ENCODE peak calls at places on chromosomes 4 and X, in six cellular contexts. G, P, E, Y, W and S are unnamed samples.
A peak's percentile ranks its signal among the peaks of the same experiment; 100 is the strongest.

GRCh38 chr4:148059617-148060180 is 327.8 kb downstream of the ARHGAP10 start:
- ATAC-seq in E (peak; percentile 94), G (peak; percentile 68), Y (no peak), W (no peak), P (peak; percentile 83), S (no peak)

GRCh38 chrX:2898861-2899512 is 30.2 kb downstream of the ARSD start:
- ATAC-seq in G (no peak), Y (no peak), P (peak; percentile 45), E (peak; percentile 44), W (no peak), S (no peak)

GRCh38 chrX:136659174-136659573 is 11.2 kb downstream of the CD40LG start:
- ATAC-seq in E (no peak), G (no peak), Y (no peak), P (no peak), W (no peak), S (no peak)

GRCh38 chr4:926538-926937 is 5.6 kb downstream of the GAK start:
- ATAC-seq in Y (no peak), E (peak; percentile 28), W (peak; percentile 17), P (peak; percentile 46), G (no peak), S (no peak)

GRCh38 chrX:41009816-41010187 is 75.4 kb upstream of the USP9X start:
- ATAC-seq in Y (peak; percentile 49), W (peak; percentile 64), E (peak; percentile 63), G (peak; percentile 37), P (peak; percentile 65), S (peak; percentile 37)

GRCh38 chr4:175386776-175387507 is 425.1 kb downstream of the GPM6A start:
- ATAC-seq in Y (no peak), P (no peak), E (no peak), W (peak; percentile 22), G (no peak), S (no peak)

GRCh38 chr4:1008840-1009646 is 2.4 kb upstream of the FGFRL1 start:
- ATAC-seq in P (no peak), W (no peak), Y (no peak), E (no peak), G (peak; percentile 8), S (no peak)

GRCh38 chr4:38037627-38038026 is 77.4 kb downstream of the PTTG2 start:
- ATAC-seq in E (no peak), W (no peak), P (no peak), G (no peak), Y (no peak), S (no peak)

GRCh38 chr4:190020790-190021717 is 6.0 kb downstream of the FRG2 start:
- ATAC-seq in G (no peak), E (peak; percentile 85), W (peak; percentile 35), P (peak; percentile 64), Y (no peak), S (peak; percentile 19)

GRCh38 chr4:166065324-166065723 is 192.3 kb downstream of the TLL1 start:
- ATAC-seq in P (no peak), E (no peak), Y (no peak), W (no peak), G (no peak), S (no peak)

GRCh38 chrX:46626566-46626965 is 53.0 kb downstream of the CHST7 start:
- ATAC-seq in G (no peak), W (peak; percentile 78), Y (no peak), P (no peak), E (peak; percentile 49), S (no peak)

GRCh38 chr4:121938282-121939092 is 13.4 kb downstream of the TRPC3 start:
- ATAC-seq in Y (no peak), G (no peak), E (no peak), P (no peak), W (no peak), S (no peak)

GRCh38 chrX:15277594-15277993 is 7.7 kb upstream of the ASB9 start:
- ATAC-seq in P (no peak), W (peak; percentile 29), Y (no peak), E (peak; percentile 60), G (peak; percentile 77), S (no peak)

GRCh38 chr4:67465032-67465762 is 80.1 kb downstream of the CENPC start:
- ATAC-seq in G (peak; percentile 88), E (peak; percentile 35), P (no peak), Y (no peak), W (peak; percentile 28), S (no peak)

GRCh38 chrX:100685284-100685996 is 41.4 kb downstream of the SRPX2 start:
- ATAC-seq in Y (peak; percentile 77), P (peak; percentile 83), E (peak; percentile 99), G (peak; percentile 79), W (peak; percentile 92), S (peak; percentile 78)

GRCh38 chr4:142826503-142827241 is 19.4 kb downstream of the INPP4B start:
- ATAC-seq in W (no peak), G (peak; percentile 27), Y (no peak), E (no peak), P (no peak), S (no peak)

GRCh38 chrX:68175569-68175968 is 257.7 kb downstream of the OPHN1 start:
- ATAC-seq in W (no peak), G (no peak), Y (no peak), P (no peak), E (no peak), S (peak; percentile 51)

GRCh38 chr4:130147618-130148017 is 1051.7 kb downstream of the C4orf33 start:
- ATAC-seq in G (no peak), W (no peak), P (no peak), Y (no peak), E (no peak), S (no peak)

GRCh38 chr4:184400375-184400870 is 73.9 kb downstream of the IRF2 start:
- ATAC-seq in G (no peak), W (no peak), E (peak; percentile 44), P (peak; percentile 54), Y (peak; percentile 55), S (peak; percentile 73)
- TF ChIP-seq CTCF in G (no peak), W (no peak), E (no peak), P (peak; percentile 9), Y (no peak), S (no peak)

DNA sequence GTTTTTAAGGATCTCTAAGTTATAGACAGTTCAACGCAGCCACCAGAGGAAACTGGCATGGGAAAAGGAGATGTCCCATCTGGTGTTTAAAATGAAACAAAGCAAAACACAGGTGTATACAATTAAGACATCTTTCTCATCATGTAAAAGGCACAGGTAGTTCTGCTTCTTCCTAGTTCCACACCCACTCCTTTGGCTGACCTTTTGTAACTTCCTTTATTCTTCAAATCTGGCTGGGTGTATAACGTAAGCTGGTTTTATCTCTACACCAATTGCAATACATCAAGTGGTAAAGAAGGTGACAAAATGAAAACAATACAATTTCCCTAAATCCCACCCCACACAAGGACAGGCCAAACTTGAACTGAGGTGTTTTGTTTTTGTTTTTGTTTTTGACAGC is 27.3 kb upstream of the FBXW7 start:
- ATAC-seq in G (no peak), P (no peak), E (no peak), Y (no peak), W (no peak), S (no peak)
- TF ChIP-seq CTCF in G (no peak), P (no peak), E (no peak), Y (no peak), W (no peak), S (no peak)

DNA sequence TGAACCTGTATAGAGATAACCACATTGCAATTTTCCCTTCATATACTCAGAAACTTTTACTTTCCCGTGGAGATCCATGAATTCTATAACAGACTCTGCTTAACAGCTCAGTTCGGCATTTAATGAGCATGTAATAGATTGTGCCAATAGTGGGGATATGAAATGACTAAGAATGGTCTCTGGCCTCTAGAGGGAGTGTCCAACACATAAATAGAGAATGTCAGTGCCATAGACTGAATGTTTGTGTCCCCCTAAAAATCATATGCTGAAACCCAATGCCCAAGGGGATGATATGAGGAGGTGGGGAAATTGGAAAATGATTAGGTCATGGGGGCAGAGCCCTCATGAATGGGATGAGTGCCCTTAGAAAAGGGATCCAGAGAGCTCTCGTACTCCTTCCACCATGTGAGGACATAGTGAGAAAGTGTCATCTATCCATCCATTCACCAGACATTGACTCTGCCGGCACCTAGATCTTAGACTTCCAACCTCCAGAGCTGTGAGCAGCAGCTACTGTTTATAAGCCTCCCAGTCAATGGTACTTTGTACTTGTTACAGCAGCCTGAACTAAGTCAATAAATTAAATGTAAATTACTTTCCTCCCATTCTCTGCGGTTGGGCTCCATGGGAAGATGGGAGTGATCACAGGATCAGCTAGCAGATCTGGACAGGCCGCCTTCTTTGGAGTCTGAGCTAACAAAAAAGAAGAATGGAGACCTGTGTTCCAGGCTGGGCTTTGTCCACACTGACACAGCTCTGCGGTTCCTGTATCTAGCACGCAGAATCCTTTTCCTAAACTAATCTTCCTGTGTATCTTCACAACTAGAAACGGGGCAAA is 28.1 kb upstream of the HPSE start:
- ATAC-seq in P (peak; percentile 59), G (no peak), W (peak; percentile 53), E (peak; percentile 72), Y (no peak), S (no peak)
- TF ChIP-seq CTCF in P (peak; percentile 22), G (no peak), W (peak; percentile 26), E (no peak), Y (no peak), S (no peak)

DNA sequence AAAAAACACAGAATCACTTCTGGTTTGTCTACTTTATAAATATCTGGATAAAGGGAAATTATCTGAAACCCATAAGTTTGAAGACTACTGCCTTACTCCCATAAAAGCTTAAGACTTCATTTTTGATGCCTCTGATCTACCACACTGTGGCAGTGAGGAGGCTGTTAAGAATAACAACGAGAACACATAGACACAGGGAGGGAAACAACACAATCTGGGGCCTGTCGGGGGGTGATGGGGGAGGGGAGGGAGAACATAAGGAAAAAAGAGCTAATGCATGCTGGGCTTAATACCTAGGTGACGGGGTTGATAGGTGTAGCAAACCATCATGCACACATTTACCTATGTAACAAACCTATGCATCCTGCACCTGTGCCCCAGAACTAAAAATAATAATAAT is 573.7 kb downstream of the GBA3 start:
- ATAC-seq in G (no peak), P (no peak), W (no peak), E (no peak), Y (no peak), S (no peak)
- TF ChIP-seq CTCF in G (no peak), P (no peak), W (no peak), E (no peak), Y (no peak), S (no peak)

GRCh38 chr4:120870279-120870673 is 52.2 kb downstream of the PRDM5 start:
- ATAC-seq in P (peak; percentile 31), Y (no peak), E (peak; percentile 74), W (no peak), G (no peak), S (no peak)
- TF ChIP-seq CTCF in P (peak; percentile 18), Y (no peak), E (no peak), W (no peak), G (no peak), S (no peak)

DNA sequence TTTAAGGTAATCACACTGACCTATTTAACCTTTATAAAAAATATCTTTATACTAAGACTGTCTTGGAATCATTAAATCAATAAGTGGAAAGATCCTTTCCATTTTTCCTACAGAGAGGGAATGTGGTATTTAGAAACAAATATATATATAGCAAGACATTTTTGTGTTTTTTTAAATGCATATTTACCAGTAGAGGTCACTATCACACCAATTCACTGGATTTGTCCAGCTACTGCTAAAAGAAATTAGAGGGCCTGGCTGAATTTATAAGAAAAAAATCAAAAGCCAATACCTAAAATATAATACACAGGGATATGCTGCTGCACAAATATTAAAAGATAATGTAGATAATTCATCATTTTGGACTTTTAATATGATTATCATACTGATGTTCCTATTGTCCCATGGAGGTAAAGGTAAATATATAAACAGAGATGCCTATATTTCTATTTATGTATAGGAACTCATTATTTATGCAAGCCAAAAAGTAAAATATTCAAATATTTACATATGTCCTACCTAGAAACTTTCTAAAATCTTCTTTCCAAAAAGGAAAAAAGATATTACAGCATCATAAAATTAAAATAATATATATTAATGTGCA is 69.5 kb downstream of the PDE5A start:
- ATAC-seq in E (peak; percentile 72), G (no peak), P (peak; percentile 48), Y (no peak), W (peak; percentile 37), S (no peak)
- TF ChIP-seq CTCF in E (peak; percentile 45), G (peak; percentile 33), P (peak; percentile 59), Y (peak; percentile 16), W (peak; percentile 56), S (peak; percentile 34)

GRCh38 chrX:145865082-145865481 is 47.5 kb downstream of the SLITRK2 start:
- ATAC-seq in G (no peak), E (peak; percentile 54), Y (no peak), P (peak; percentile 52), W (peak; percentile 29), S (no peak)
- TF ChIP-seq CTCF in G (no peak), E (no peak), Y (no peak), P (no peak), W (no peak), S (no peak)